ENCODE peak calls at places on chromosomes 5 and 9, in seven cellular contexts. R, F, Y, Z, S, V and A are unnamed samples.
A peak's percentile ranks its signal among the peaks of the same experiment; 100 is the strongest.

GRCh38 chr5:108060340-108060739 is 321.6 kb downstream of the FBXL17 start:
- DNase-seq in R (no peak), F (no peak), Y (no peak), Z (no peak), S (no peak), V (no peak), A (no peak)

GRCh38 chr9:95190413-95190812 is 127.1 kb downstream of the FANCC start:
- DNase-seq in R (no peak), F (no peak), Y (no peak), Z (no peak), S (no peak), V (no peak), A (no peak)

GRCh38 chr9:88952086-88952615 is 39.1 kb upstream of the S1PR3 start:
- DNase-seq in R (no peak), F (no peak), Y (no peak), Z (no peak), S (no peak), V (no peak), A (no peak)

GRCh38 chr5:91541696-91542095 is 158.6 kb upstream of the ARRDC3 start:
- DNase-seq in R (peak; percentile 60), F (no peak), Y (no peak), Z (peak; percentile 16), S (no peak), V (no peak), A (no peak)

GRCh38 chr5:78467744-78468357 is 107.4 kb downstream of the SCAMP1 start:
- DNase-seq in R (peak; percentile 65), F (no peak), Y (peak; percentile 6), Z (peak; percentile 74), S (peak; percentile 0), V (no peak), A (no peak)

GRCh38 chr5:10138385-10139057 is 111.2 kb downstream of the ATPSCKMT start:
- DNase-seq in R (no peak), F (no peak), Y (no peak), Z (no peak), S (no peak), V (no peak), A (no peak)

GRCh38 chr5:52738095-52738506 is 49.6 kb upstream of the ITGA1 start:
- DNase-seq in R (peak; percentile 81), F (no peak), Y (no peak), Z (peak; percentile 71), S (no peak), V (no peak), A (no peak)

GRCh38 chr9:98881356-98881755 is 62.4 kb upstream of the COL15A1 start:
- DNase-seq in R (no peak), F (no peak), Y (no peak), Z (no peak), S (no peak), V (no peak), A (no peak)

GRCh38 chr9:116152941-116153764 is 438 bp upstream of the PAPPA start:
- DNase-seq in R (peak; percentile 90), F (no peak), Y (no peak), Z (peak; percentile 85), S (no peak), V (no peak), A (no peak)

GRCh38 chr5:33611882-33612281 is 171.1 kb downstream of the TARS1 start:
- DNase-seq in R (peak; percentile 73), F (no peak), Y (no peak), Z (peak; percentile 85), S (no peak), V (no peak), A (no peak)

GRCh38 chr9:99416007-99416406 is 193.9 kb downstream of the SEC61B start:
- DNase-seq in R (peak; percentile 39), F (no peak), Y (no peak), Z (peak; percentile 36), S (no peak), V (no peak), A (no peak)

GRCh38 chr5:116771466-116772151 is 197.0 kb upstream of the SEMA6A start:
- DNase-seq in R (no peak), F (no peak), Y (no peak), Z (no peak), S (no peak), V (no peak), A (no peak)

GRCh38 chr5:100131161-100131560 is 404.0 kb upstream of the FAM174A start:
- DNase-seq in R (peak; percentile 3), F (no peak), Y (no peak), Z (no peak), S (no peak), V (no peak), A (no peak)

GRCh38 chr5:37774912-37775483 is 64.8 kb downstream of the GDNF start:
- DNase-seq in R (peak; percentile 59), F (no peak), Y (no peak), Z (peak; percentile 31), S (no peak), V (no peak), A (no peak)

GRCh38 chr9:80871596-80871995 is 817.8 kb downstream of the TLE1 start:
- DNase-seq in R (no peak), F (no peak), Y (no peak), Z (no peak), S (no peak), V (no peak), A (no peak)

GRCh38 chr5:122909470-122910100 is 64.2 kb downstream of the SNX24 start:
- DNase-seq in R (no peak), F (no peak), Y (no peak), Z (no peak), S (no peak), V (no peak), A (no peak)

GRCh38 chr9:89952401-89952800 is 347.6 kb downstream of the GADD45G start:
- DNase-seq in R (peak; percentile 12), F (no peak), Y (no peak), Z (peak; percentile 75), S (no peak), V (no peak), A (no peak)

GRCh38 chr9:114611516-114612271 is 603 bp downstream of the TMEM268 start:
- DNase-seq in R (peak; percentile 87), F (peak; percentile 31), Y (peak; percentile 76), Z (peak; percentile 58), S (peak; percentile 61), V (peak; percentile 18), A (no peak)

GRCh38 chr5:149128023-149128875 is 13.0 kb upstream of the ABLIM3 start:
- DNase-seq in R (peak; percentile 43), F (no peak), Y (peak; percentile 1), Z (peak; percentile 41), S (peak; percentile 37), V (no peak), A (no peak)

GRCh38 chr5:79771387-79771786 is 81.8 kb downstream of the CMYA5 start:
- DNase-seq in R (peak; percentile 16), F (no peak), Y (no peak), Z (peak; percentile 29), S (no peak), V (no peak), A (no peak)

GRCh38 chr5:111691914-111692313 is 65.1 kb downstream of the NREP start:
- DNase-seq in R (no peak), F (no peak), Y (no peak), Z (no peak), S (no peak), V (no peak), A (no peak)

GRCh38 chr9:3508531-3509374 is 17.0 kb downstream of the RFX3 start:
- DNase-seq in R (peak; percentile 21), F (no peak), Y (peak; percentile 85), Z (peak; percentile 37), S (peak; percentile 84), V (no peak), A (no peak)

GRCh38 chr5:150401076-150401375 is 11.7 kb downstream of the CD74 start:
- DNase-seq in R (no peak), F (no peak), Y (no peak), Z (no peak), S (no peak), V (no peak), A (no peak)

GRCh38 chr9:117718085-117718484 is 13.9 kb downstream of the TLR4 start:
- DNase-seq in R (peak; percentile 74), F (no peak), Y (no peak), Z (no peak), S (no peak), V (no peak), A (no peak)

GRCh38 chr5:15424769-15425168 is 75.2 kb upstream of the FBXL7 start:
- DNase-seq in R (no peak), F (no peak), Y (no peak), Z (no peak), S (no peak), V (no peak), A (no peak)

GRCh38 chr9:97689401-97689800 is 7.7 kb downstream of the XPA start:
- DNase-seq in R (no peak), F (no peak), Y (no peak), Z (peak; percentile 17), S (no peak), V (no peak), A (no peak)

GRCh38 chr9:129071526-129072131 is 9.3 kb upstream of the DOLPP1 start:
- DNase-seq in R (no peak), F (no peak), Y (no peak), Z (no peak), S (no peak), V (peak; percentile 25), A (peak; percentile 24)

GRCh38 chr5:76402251-76402879 is 720 bp upstream of the IQGAP2 start:
- DNase-seq in R (peak; percentile 34), F (peak; percentile 75), Y (no peak), Z (no peak), S (no peak), V (peak; percentile 83), A (peak; percentile 89)

GRCh38 chr5:157959355-157959754 is 100.4 kb upstream of the CLINT1 start:
- DNase-seq in R (no peak), F (no peak), Y (peak; percentile 47), Z (no peak), S (peak; percentile 9), V (no peak), A (no peak)

GRCh38 chr5:54717870-54718269 is 200.3 kb downstream of the SNX18 start:
- DNase-seq in R (no peak), F (no peak), Y (no peak), Z (no peak), S (no peak), V (peak; percentile 5), A (no peak)